ENCODE peak calls at places on chromosomes 4 and X, in eight cellular contexts. V is progenitor cell of endocrine pancreas, I is brain microvascular endothelial cell, S is neural crest cell, N is MM.1S, T is AG04450, A is foreskin fibroblast, R is cardiac muscle cell. U is an unnamed sample.

GRCh38 chrX:1248381-1249061 is 20.1 kb upstream of the CSF2RA start:
- DNase-seq in V (no peak), I (no peak), S (peak; percentile 11), N (no peak), T (no peak), A (no peak), R (no peak), U (no peak)

GRCh38 chr4:145731026-145731425 is 51.1 kb downstream of the C4orf51 start:
- DNase-seq in V (no peak), I (no peak), S (no peak), N (no peak), T (peak; percentile 84), A (peak; percentile 32), R (peak; percentile 30), U (no peak)

GRCh38 chr4:21827575-21827974 is 121.0 kb downstream of the KCNIP4 start:
- DNase-seq in V (no peak), I (no peak), S (no peak), N (no peak), T (no peak), A (no peak), R (peak; percentile 17), U (no peak)

GRCh38 chrX:12819231-12819630 is 28.0 kb downstream of the PRPS2 start:
- DNase-seq in V (no peak), I (no peak), S (no peak), N (no peak), T (no peak), A (no peak), R (no peak), U (peak; percentile 42)

GRCh38 chrX:66054978-66055377 is 15.1 kb upstream of the VSIG4 start:
- DNase-seq in V (no peak), I (no peak), S (no peak), N (no peak), T (no peak), A (no peak), R (no peak), U (no peak)

GRCh38 chr4:54937501-54937900 is 187.9 kb downstream of the KDR start:
- DNase-seq in V (no peak), I (peak; percentile 48), S (no peak), N (no peak), T (no peak), A (no peak), R (peak; percentile 36), U (peak; percentile 41)

GRCh38 chr4:24243641-24244040 is 340.7 kb downstream of the DHX15 start:
- DNase-seq in V (no peak), I (no peak), S (no peak), N (no peak), T (no peak), A (no peak), R (no peak), U (no peak)

GRCh38 chrX:39729834-39730670 is 367.7 kb downstream of the BCOR start:
- DNase-seq in V (no peak), I (no peak), S (peak; percentile 48), N (no peak), T (no peak), A (no peak), R (no peak), U (no peak)

GRCh38 chrX:40853004-40853815 is 117.9 kb upstream of the MED14 start:
- DNase-seq in V (no peak), I (no peak), S (no peak), N (no peak), T (no peak), A (no peak), R (no peak), U (no peak)

GRCh38 chr4:182585321-182585720 is 331.9 kb downstream of the DCTD start:
- DNase-seq in V (no peak), I (no peak), S (no peak), N (no peak), T (no peak), A (no peak), R (no peak), U (no peak)

GRCh38 chrX:41009816-41010187 is 75.4 kb upstream of the USP9X start:
- DNase-seq in V (no peak), I (no peak), S (no peak), N (no peak), T (no peak), A (no peak), R (no peak), U (no peak)

GRCh38 chr4:78956979-78957378 is 17.7 kb upstream of the PAQR3 start:
- DNase-seq in V (no peak), I (no peak), S (no peak), N (no peak), T (no peak), A (no peak), R (no peak), U (no peak)

GRCh38 chr4:23455482-23455881 is 434.4 kb downstream of the PPARGC1A start:
- DNase-seq in V (no peak), I (no peak), S (peak; percentile 1), N (no peak), T (no peak), A (no peak), R (peak; percentile 6), U (peak; percentile 45)

GRCh38 chrX:21986596-21986995 is 45.5 kb upstream of the PHEX start:
- DNase-seq in V (no peak), I (peak; percentile 9), S (no peak), N (no peak), T (no peak), A (no peak), R (no peak), U (no peak)

GRCh38 chr4:124173892-124174291 is 538.6 kb downstream of the ANKRD50 start:
- DNase-seq in V (no peak), I (no peak), S (no peak), N (no peak), T (no peak), A (no peak), R (no peak), U (no peak)

GRCh38 chr4:99661907-99662306 is 4.3 kb upstream of the C4orf54 start:
- DNase-seq in V (no peak), I (no peak), S (no peak), N (no peak), T (no peak), A (no peak), R (no peak), U (no peak)

GRCh38 chr4:6603128-6603527 is 28.1 kb downstream of the MAN2B2 start:
- DNase-seq in V (no peak), I (no peak), S (no peak), N (no peak), T (no peak), A (no peak), R (no peak), U (no peak)

GRCh38 chr4:113468165-113469022 is 293.1 kb downstream of the CAMK2D start:
- DNase-seq in V (no peak), I (peak; percentile 99), S (no peak), N (no peak), T (peak; percentile 99), A (peak; percentile 99), R (peak; percentile 99), U (peak; percentile 98)

GRCh38 chr4:182212211-182212761 is 30.9 kb upstream of the TENM3 start:
- DNase-seq in V (no peak), I (peak; percentile 71), S (no peak), N (no peak), T (no peak), A (peak; percentile 58), R (peak; percentile 29), U (no peak)

GRCh38 chrX:9940397-9940796 is 26.8 kb upstream of the CLDN34 start:
- DNase-seq in V (no peak), I (peak; percentile 55), S (no peak), N (no peak), T (peak; percentile 20), A (peak; percentile 6), R (peak; percentile 41), U (peak; percentile 95)

GRCh38 chr4:94889961-94890360 is 132.2 kb downstream of the BMPR1B start:
- DNase-seq in V (no peak), I (peak; percentile 8), S (no peak), N (no peak), T (peak; percentile 42), A (no peak), R (peak; percentile 90), U (peak; percentile 50)

GRCh38 chr4:48813984-48814383 is 16.9 kb upstream of the OCIAD1 start:
- DNase-seq in V (no peak), I (no peak), S (no peak), N (peak; percentile 94), T (no peak), A (no peak), R (no peak), U (no peak)

GRCh38 chr4:91113130-91113706 is 986.0 kb downstream of the CCSER1 start:
- DNase-seq in V (no peak), I (peak; percentile 4), S (no peak), N (peak; percentile 20), T (no peak), A (no peak), R (peak; percentile 61), U (peak; percentile 39)
- TF ChIP-seq CTCF in V (peak; percentile 76), I (peak; percentile 60), S (peak; percentile 78), N (peak; percentile 74), T (peak; percentile 49), A (peak; percentile 24), R (peak; percentile 67), U (peak; percentile 71)

GRCh38 chr4:84803720-84804119 is 162.8 kb downstream of the WDFY3 start:
- DNase-seq in V (no peak), I (no peak), S (no peak), N (no peak), T (no peak), A (peak; percentile 33), R (no peak), U (no peak)
- TF ChIP-seq CTCF in V (no peak), I (no peak), S (no peak), N (no peak), T (no peak), A (no peak), R (no peak), U (no peak)

DNA sequence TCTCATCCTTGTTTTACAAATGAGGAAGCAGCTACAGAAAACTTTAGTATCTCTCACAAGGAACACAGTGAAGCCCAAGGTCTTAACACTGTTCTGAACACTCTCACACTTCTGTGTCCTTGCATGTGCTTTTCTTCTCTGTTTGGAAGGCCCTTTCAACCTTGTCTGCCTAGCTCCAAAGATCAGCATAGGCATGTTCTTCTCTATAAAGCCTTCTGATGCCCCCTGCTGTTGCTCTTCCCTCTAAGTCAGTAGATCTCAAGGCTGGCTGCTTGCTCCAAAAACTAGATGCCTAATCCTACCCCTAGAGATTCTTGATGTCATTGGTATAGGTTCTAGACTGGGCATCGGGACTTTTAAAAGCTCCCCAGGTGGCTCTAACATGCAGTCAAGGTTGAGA is 5.9 kb downstream of the APOO start:
- DNase-seq in V (no peak), I (peak; percentile 58), S (peak; percentile 34), N (peak; percentile 50), T (peak; percentile 49), A (peak; percentile 64), R (peak; percentile 88), U (peak; percentile 87)
- TF ChIP-seq CTCF in V (peak; percentile 61), I (peak; percentile 69), S (peak; percentile 66), N (peak; percentile 33), T (peak; percentile 60), A (peak; percentile 52), R (peak; percentile 64), U (peak; percentile 56)

DNA sequence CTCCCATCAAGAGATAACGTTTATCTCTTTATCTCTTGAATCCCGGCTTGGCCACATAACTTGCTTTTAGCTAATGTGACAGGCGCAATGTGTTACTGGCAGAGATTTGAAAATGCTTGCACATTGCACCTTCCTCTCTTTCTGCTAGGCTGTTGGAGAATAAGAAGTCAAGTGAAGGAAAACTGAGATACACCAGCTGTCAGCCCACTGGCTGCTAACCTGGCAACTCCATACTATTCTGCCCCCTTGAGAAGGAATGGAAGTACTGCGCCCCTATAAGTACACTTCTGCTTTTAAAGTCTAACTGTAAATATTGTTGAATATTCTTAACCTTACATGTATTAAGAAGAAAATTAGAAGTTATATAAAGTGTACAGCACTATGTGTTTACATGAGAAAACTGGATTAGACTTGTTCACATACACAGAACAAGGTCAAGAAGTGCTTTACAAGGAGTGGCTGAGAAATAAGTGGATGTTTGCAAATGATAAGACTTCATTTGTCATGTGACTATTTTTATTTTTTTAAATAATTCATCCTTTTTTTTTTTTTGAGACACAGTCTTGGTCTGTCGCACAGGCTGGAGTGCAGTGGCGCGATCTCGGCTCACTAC is 424.5 kb upstream of the CTSO start:
- DNase-seq in V (no peak), I (peak; percentile 38), S (no peak), N (peak; percentile 41), T (peak; percentile 54), A (no peak), R (peak; percentile 41), U (peak; percentile 38)
- TF ChIP-seq CTCF in V (peak; percentile 47), I (peak; percentile 51), S (peak; percentile 60), N (peak; percentile 70), T (peak; percentile 87), A (peak; percentile 70), R (no peak), U (peak; percentile 17)

U was measured in MCF 10A.